ENCODE peak calls at places on chromosome 5, in seven cellular contexts. E is esophagus squamous epithelium, Y is right atrium auricular region, J is stomach, C is H9, F is heart left ventricle, S is endodermal cell. K is an unnamed sample.

GRCh38 chr5:176726746-176727527 is 79.7 kb downstream of the TSPAN17 start:
- DNase-seq in E (no peak), Y (no peak), J (no peak), C (no peak), F (peak; percentile 44), S (no peak), K (no peak)

GRCh38 chr5:125696762-125697161 is 726.4 kb upstream of the GRAMD2B start:
- DNase-seq in E (no peak), Y (no peak), J (no peak), C (no peak), F (no peak), S (no peak), K (no peak)

GRCh38 chr5:150794927-150795326 is 16.4 kb downstream of the SMIM3 start:
- DNase-seq in E (no peak), Y (no peak), J (no peak), C (no peak), F (no peak), S (no peak), K (no peak)

GRCh38 chr5:24170026-24170425 is 474.8 kb downstream of the CDH10 start:
- DNase-seq in E (no peak), Y (no peak), J (no peak), C (no peak), F (no peak), S (no peak), K (no peak)

GRCh38 chr5:90438100-90438499 is 28.5 kb upstream of the CETN3 start:
- DNase-seq in E (no peak), Y (no peak), J (no peak), C (no peak), F (no peak), S (no peak), K (no peak)

GRCh38 chr5:150033334-150033733 is 32.8 kb downstream of the HMGXB3 start:
- DNase-seq in E (no peak), Y (no peak), J (no peak), C (no peak), F (no peak), S (no peak), K (no peak)

GRCh38 chr5:35924950-35925722 is 13.3 kb downstream of the CAPSL start:
- DNase-seq in E (no peak), Y (peak; percentile 59), J (peak; percentile 51), C (peak; percentile 87), F (peak; percentile 76), S (peak; percentile 90), K (peak; percentile 79)

GRCh38 chr5:15702102-15702501 is 202.1 kb downstream of the FBXL7 start:
- DNase-seq in E (no peak), Y (no peak), J (no peak), C (no peak), F (no peak), S (peak; percentile 69), K (no peak)

GRCh38 chr5:112551437-112552018 is 132.5 kb upstream of the EPB41L4A start:
- DNase-seq in E (no peak), Y (no peak), J (no peak), C (no peak), F (no peak), S (peak; percentile 65), K (no peak)

GRCh38 chr5:39501403-39501802 is 76.6 kb upstream of the DAB2 start:
- DNase-seq in E (no peak), Y (no peak), J (no peak), C (no peak), F (no peak), S (no peak), K (no peak)

GRCh38 chr5:168443533-168443932 is 42.7 kb upstream of the RARS1 start:
- DNase-seq in E (no peak), Y (no peak), J (no peak), C (no peak), F (no peak), S (no peak), K (no peak)

GRCh38 chr5:168136340-168136739 is 155.1 kb upstream of the WWC1 start:
- DNase-seq in E (no peak), Y (no peak), J (peak; percentile 84), C (no peak), F (no peak), S (no peak), K (no peak)

GRCh38 chr5:136781464-136781863 is 416.1 kb upstream of the TRPC7 start:
- DNase-seq in E (no peak), Y (no peak), J (no peak), C (no peak), F (no peak), S (no peak), K (no peak)

GRCh38 chr5:122586351-122586750 is 188.5 kb upstream of the SNX2 start:
- DNase-seq in E (no peak), Y (no peak), J (no peak), C (no peak), F (no peak), S (no peak), K (no peak)

GRCh38 chr5:4879693-4880303 is 260.3 kb upstream of the ADAMTS16 start:
- DNase-seq in E (no peak), Y (peak; percentile 79), J (peak; percentile 81), C (peak; percentile 81), F (peak; percentile 79), S (peak; percentile 95), K (no peak)

GRCh38 chr5:155728146-155728856 is 598.7 kb upstream of the SGCD start:
- DNase-seq in E (no peak), Y (no peak), J (peak; percentile 26), C (peak; percentile 72), F (peak; percentile 78), S (peak; percentile 88), K (no peak)

GRCh38 chr5:132380047-132380446 is 10.5 kb downstream of the SLC22A5 start:
- DNase-seq in E (no peak), Y (no peak), J (no peak), C (no peak), F (no peak), S (no peak), K (no peak)

GRCh38 chr5:127551410-127552041 is 34.1 kb downstream of the PRRC1 start:
- DNase-seq in E (no peak), Y (no peak), J (no peak), C (no peak), F (no peak), S (no peak), K (no peak)

GRCh38 chr5:157475432-157475831 is 15.4 kb downstream of the NIPAL4 start:
- DNase-seq in E (no peak), Y (no peak), J (no peak), C (no peak), F (no peak), S (no peak), K (no peak)

GRCh38 chr5:122965111-122965510 is 71.4 kb downstream of the PPIC start:
- DNase-seq in E (no peak), Y (no peak), J (no peak), C (no peak), F (no peak), S (no peak), K (no peak)

GRCh38 chr5:141877478-141878185 is 578 bp downstream of the PCDH1 start:
- DNase-seq in E (no peak), Y (no peak), J (no peak), C (no peak), F (no peak), S (peak; percentile 78), K (no peak)

DNA sequence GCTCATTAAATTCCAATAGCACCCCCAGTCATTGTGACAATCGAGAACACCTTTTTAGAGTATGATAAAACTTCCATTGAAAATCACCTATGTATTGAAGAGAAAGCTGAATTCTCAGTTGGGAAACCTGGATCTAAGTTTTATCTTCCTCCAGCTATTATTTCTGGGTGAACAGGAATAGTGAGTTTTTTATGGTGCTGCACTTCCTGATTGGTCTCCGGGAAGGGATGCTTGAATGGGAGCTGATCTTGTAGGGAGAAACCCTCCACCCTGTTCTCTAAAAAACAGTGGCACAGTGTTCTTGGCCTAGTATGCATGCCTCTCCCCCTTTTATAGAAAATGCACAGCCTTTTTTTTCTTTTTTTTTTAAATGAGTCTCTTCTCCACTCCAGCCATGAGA is 112.2 kb downstream of the ACTBL2 start:
- DNase-seq in E (no peak), Y (no peak), J (no peak), C (no peak), F (no peak), S (no peak), K (no peak)
- TF ChIP-seq CTCF in E (no peak), Y (no peak), J (no peak), C (no peak), F (no peak), S (no peak), K (no peak)

DNA sequence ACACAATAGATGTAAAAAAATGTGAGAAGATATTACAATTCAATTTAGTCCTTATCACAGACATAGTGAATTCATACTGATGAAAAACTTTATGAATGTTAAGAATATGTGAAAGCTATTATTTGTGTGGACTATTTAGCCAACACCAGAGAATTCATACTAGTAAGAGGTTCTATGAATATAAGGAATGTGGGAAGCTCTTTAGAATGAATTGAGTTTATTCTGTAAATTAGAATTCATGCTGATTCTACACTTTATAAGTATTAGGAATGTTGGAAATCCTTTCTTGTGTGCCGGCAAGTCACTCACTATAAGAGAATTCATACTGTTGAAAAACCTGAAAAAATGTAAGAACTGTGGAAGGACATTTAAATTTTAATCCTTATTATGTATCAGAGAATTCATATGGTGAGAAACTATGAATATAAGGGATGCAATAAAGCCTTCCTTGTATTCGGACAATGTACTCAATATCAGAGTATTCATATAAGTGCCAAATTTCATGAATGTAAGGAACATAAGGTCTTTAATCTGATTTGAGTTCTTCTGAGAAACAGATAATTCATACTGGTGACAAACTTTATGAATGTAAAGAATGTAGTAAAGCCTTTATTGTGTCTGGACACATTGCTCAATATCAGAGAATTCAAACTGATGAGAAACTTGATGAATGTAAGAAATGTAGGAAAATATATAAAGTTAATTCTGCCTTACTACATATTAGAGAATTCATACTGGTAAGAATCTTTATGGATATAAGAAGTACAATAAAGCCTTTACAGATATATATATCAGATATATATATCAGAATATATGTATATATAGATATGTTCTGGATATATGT is 21.5 kb upstream of the PCDHA1 start:
- DNase-seq in E (no peak), Y (no peak), J (no peak), C (no peak), F (no peak), S (no peak), K (no peak)
- H3K9me3 ChIP-seq in E (peaks cover 82% of the 10 kb centered on the region), Y (peaks cover 98% of the 10 kb centered on the region), J (peaks cover 100% of the 10 kb centered on the region), C (peaks cover 51% of the 10 kb centered on the region), F (peaks cover 90% of the 10 kb centered on the region), S (peaks cover 79% of the 10 kb centered on the region), K (peaks cover 78% of the 10 kb centered on the region)

DNA sequence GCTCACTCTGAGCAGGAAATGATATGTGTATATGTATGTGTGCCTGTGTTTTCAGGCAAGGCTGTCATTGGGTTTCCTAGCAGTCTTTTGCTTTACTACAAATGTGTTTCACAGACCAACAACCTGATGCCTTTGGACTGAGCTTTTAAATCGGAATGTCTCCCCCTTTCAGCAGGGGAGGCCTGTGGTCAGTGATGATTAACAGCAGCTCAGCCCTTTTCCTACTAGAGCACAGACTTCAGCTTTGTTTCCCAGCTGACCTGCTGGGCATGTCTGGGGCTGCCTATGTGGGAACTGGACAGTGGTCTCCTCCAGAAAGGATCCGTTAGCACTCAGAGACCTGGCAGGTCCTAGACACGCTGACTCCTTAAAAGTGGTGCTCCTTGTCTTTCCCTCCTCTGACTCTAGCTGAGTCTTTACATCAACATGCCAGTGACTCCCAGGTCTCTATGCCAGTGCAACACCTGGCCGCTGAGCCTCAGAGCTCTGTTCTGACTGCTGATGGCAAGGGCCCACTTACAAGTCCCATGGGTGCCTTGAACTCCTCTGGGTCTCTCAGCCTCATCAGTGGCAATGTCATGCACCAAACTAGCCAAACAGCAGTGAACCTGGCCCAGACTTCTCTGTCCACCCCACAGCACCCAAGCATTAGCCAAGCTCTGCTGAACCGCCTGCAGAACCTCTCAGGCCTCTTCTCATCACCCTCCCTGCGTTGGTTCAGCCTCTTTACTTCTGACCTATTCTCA is 7.7 kb downstream of the MACROH2A1 start:
- DNase-seq in E (no peak), Y (no peak), J (no peak), C (no peak), F (no peak), S (no peak), K (no peak)
- H3K27ac ChIP-seq in E (peak overlapping the region; percentile 88), Y (peak overlapping the region; percentile 61), J (peak overlapping the region; percentile 38), C (no peak overlapping the region), F (peak overlapping the region; percentile 46), S (peak overlapping the region; percentile 20), K (no peak overlapping the region)

GRCh38 chr5:135010502-135011354 is 23.3 kb downstream of the PITX1 start:
- DNase-seq in E (no peak), Y (peak; percentile 34), J (peak; percentile 24), C (no peak), F (peak; percentile 14), S (peak; percentile 13), K (no peak)
- TF ChIP-seq CTCF in E (no peak), Y (no peak), J (no peak), C (no peak), F (no peak), S (peak; percentile 28), K (no peak)

K was measured in CD4-positive, alpha-beta T cell.